ENCODE peak calls at places on chromosome 10, in six cellular contexts. O is heart left ventricle; V is Panc1; W is lower lobe of right lung; E is CD8-positive, alpha-beta T cell; C is fibroblast of mammary gland. F is an unnamed sample.

GRCh38 chr10:116720241-116721047 is 21.9 kb downstream of the HSPA12A start:
- DNase-seq in O (no peak), V (no peak), W (no peak), E (no peak), C (no peak), F (no peak)

GRCh38 chr10:72563327-72563932 is 62.4 kb downstream of the MICU1 start:
- DNase-seq in O (no peak), V (no peak), W (no peak), E (no peak), C (no peak), F (no peak)

GRCh38 chr10:75209325-75210192 is 1.0 kb upstream of the VDAC2 start:
- DNase-seq in O (peak), V (no peak), W (peak), E (peak), C (peak), F (peak)

GRCh38 chr10:44466236-44466635 is 81.3 kb upstream of the CXCL12 start:
- DNase-seq in O (no peak), V (no peak), W (no peak), E (no peak), C (no peak), F (peak)

GRCh38 chr10:11162828-11163599 is 145.3 kb downstream of the CELF2 start:
- DNase-seq in O (peak), V (no peak), W (peak), E (peak), C (no peak), F (peak)

GRCh38 chr10:96043157-96043894 is at the start of gene CCNJ:
- DNase-seq in O (peak), V (no peak), W (peak), E (peak), C (peak), F (peak)

GRCh38 chr10:26887611-26888215 is 27.0 kb upstream of the ABI1 start:
- DNase-seq in O (no peak), V (no peak), W (no peak), E (no peak), C (peak), F (peak)

GRCh38 chr10:131310054-131310903 is 1.2 kb downstream of the TCERG1L start:
- DNase-seq in O (no peak), V (no peak), W (no peak), E (no peak), C (peak), F (no peak)

GRCh38 chr10:110758128-110758527 is 113.6 kb upstream of the PDCD4 start:
- DNase-seq in O (no peak), V (no peak), W (no peak), E (no peak), C (no peak), F (no peak)

GRCh38 chr10:4296165-4296564 is 511.2 kb upstream of the KLF6 start:
- DNase-seq in O (no peak), V (no peak), W (no peak), E (no peak), C (no peak), F (no peak)

GRCh38 chr10:58178811-58179210 is 88.9 kb downstream of the IPMK start:
- DNase-seq in O (no peak), V (no peak), W (no peak), E (no peak), C (peak), F (peak)

GRCh38 chr10:49292565-49293207 is 6.3 kb upstream of the C10orf71 start:
- DNase-seq in O (no peak), V (no peak), W (no peak), E (no peak), C (no peak), F (no peak)

GRCh38 chr10:50260791-50261281 is 9.5 kb upstream of the ASAH2 start:
- DNase-seq in O (no peak), V (no peak), W (no peak), E (no peak), C (no peak), F (no peak)

GRCh38 chr10:53387546-53387945 is 615.0 kb upstream of the MBL2 start:
- DNase-seq in O (no peak), V (no peak), W (no peak), E (no peak), C (no peak), F (no peak)

GRCh38 chr10:130017010-130017630 is 53.0 kb upstream of the EBF3 start:
- DNase-seq in O (no peak), V (no peak), W (no peak), E (no peak), C (no peak), F (no peak)

GRCh38 chr10:32189400-32190084 is 133.3 kb upstream of the KIF5B start:
- DNase-seq in O (no peak), V (no peak), W (no peak), E (no peak), C (peak), F (peak)

GRCh38 chr10:46291817-46292572 is 5.2 kb downstream of the ANTXRL start:
- DNase-seq in O (peak), V (no peak), W (no peak), E (no peak), C (no peak), F (peak)

GRCh38 chr10:14605231-14605925 is 169.3 kb downstream of the FAM107B start:
- DNase-seq in O (no peak), V (no peak), W (no peak), E (no peak), C (peak), F (peak)

GRCh38 chr10:32161586-32161985 is 105.4 kb upstream of the KIF5B start:
- DNase-seq in O (peak), V (no peak), W (no peak), E (no peak), C (no peak), F (no peak)

GRCh38 chr10:123236122-123236521 is 81.9 kb downstream of the BUB3 start:
- DNase-seq in O (no peak), V (no peak), W (no peak), E (no peak), C (no peak), F (no peak)

GRCh38 chr10:1374901-1375804 is 319.0 kb downstream of the WDR37 start:
- DNase-seq in O (no peak), V (no peak), W (no peak), E (no peak), C (no peak), F (no peak)

GRCh38 chr10:17387861-17388503 is 66.4 kb downstream of the ST8SIA6 start:
- DNase-seq in O (no peak), V (no peak), W (no peak), E (no peak), C (no peak), F (no peak)

GRCh38 chr10:128091636-128092210 is 34.5 kb downstream of the MKI67 start:
- DNase-seq in O (no peak), V (no peak), W (no peak), E (no peak), C (no peak), F (no peak)

GRCh38 chr10:100829103-100829870 is 83.5 kb upstream of the SLF2 start:
- DNase-seq in O (no peak), V (no peak), W (no peak), E (no peak), C (no peak), F (no peak)

GRCh38 chr10:8616166-8616565 is 561.7 kb downstream of the GATA3 start:
- DNase-seq in O (no peak), V (no peak), W (no peak), E (no peak), C (no peak), F (no peak)

GRCh38 chr10:60917331-60918280 is 26.4 kb downstream of the RHOBTB1 start:
- DNase-seq in O (no peak), V (no peak), W (no peak), E (no peak), C (peak), F (no peak)

GRCh38 chr10:13916384-13916947 is 329.7 kb downstream of the PRPF18 start:
- DNase-seq in O (no peak), V (no peak), W (no peak), E (no peak), C (no peak), F (no peak)

GRCh38 chr10:5566606-5567005 is 41.8 kb downstream of the CALML3 start:
- DNase-seq in O (no peak), V (no peak), W (no peak), E (no peak), C (no peak), F (no peak)

GRCh38 chr10:133292919-133293809 is 15.5 kb downstream of the TUBGCP2 start:
- DNase-seq in O (no peak), V (no peak), W (no peak), E (no peak), C (peak), F (peak)

GRCh38 chr10:30027057-30028005 is 32.1 kb downstream of the JCAD start:
- DNase-seq in O (peak), V (no peak), W (peak), E (peak), C (no peak), F (no peak)
- H3K4me3 ChIP-seq in O (no peak), V (no peak), W (peak), E (peak), C (no peak), F (no peak)

DNA sequence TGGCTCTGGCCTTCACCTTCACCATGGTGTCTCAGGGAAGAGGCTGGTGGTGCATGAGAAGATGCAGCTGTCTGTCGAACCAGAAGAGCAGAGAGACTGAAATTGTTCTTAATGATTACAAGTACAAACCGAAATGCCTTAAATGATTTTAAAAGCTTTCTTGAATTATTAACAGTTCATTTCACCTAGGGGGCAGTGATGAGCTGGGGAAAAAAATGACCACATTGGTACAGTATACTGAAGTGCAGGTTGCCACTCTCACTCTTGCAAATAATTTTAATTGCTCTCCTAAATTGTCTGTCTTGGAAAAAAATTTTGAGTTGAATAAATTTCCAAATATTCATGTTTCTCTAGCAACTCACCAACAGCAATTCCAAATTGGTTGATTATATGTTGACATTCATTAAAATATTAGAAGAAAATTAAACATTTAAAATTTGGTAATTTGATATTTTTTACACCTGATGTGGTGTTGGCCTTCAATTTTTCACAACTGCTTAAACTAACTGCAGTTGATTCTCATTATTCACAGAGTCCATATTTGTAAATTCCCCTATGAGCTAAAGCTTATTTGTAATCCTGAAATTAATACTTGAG is 692.6 kb downstream of the ZWINT start:
- DNase-seq in O (no peak), V (no peak), W (no peak), E (no peak), C (no peak), F (no peak)
- TF ChIP-seq CTCF in O (no peak), V (peak), W (no peak), E (no peak), C (no peak), F (no peak)

GRCh38 chr10:104326991-104327610 is 11.2 kb downstream of the ITPRIP start:
- DNase-seq in O (no peak), V (no peak), W (no peak), E (no peak), C (no peak), F (no peak)
- H3K4me3 ChIP-seq in O (peak), V (no peak), W (peak), E (no peak), C (no peak), F (peak)

DNA sequence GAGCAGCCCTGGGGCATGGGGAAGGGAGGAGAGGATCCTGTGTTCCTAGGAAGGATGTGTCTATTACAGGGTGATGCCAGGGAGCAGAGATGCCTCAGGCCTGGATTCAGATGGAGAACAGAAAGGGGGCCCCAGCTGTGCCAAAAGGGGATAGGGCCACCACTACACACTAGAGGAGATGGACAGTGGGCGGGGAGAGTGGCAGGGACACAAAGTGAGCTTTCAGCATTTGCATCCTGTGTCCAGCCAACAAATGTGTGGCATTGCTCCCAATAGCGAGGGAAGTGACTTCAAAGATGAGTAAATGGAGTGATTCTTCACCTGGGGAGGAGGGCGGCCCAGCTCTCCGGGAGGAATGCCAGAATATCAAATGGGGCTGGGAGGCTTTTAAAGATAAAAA is 64.9 kb upstream of the WAPL start:
- DNase-seq in O (no peak), V (no peak), W (no peak), E (no peak), C (no peak), F (no peak)
- TF ChIP-seq CTCF in O (no peak), V (no peak), W (no peak), E (no peak), C (no peak), F (no peak)

GRCh38 chr10:79232864-79233263 is 114.4 kb upstream of the PPIF start:
- DNase-seq in O (no peak), V (no peak), W (no peak), E (no peak), C (no peak), F (no peak)
- H3K4me3 ChIP-seq in O (no peak), V (no peak), W (no peak), E (no peak), C (no peak), F (no peak)